ENCODE peak calls at places on chromosomes 7 and 10, in nine cellular contexts. A, Z, H, D, I, E, T, M and X are unnamed samples.

GRCh38 chr7:90677742-90678439 is 81.8 kb downstream of the CDK14 start:
- DNase-seq in A (no peak), Z (no peak), H (no peak), D (no peak), I (no peak), E (no peak), T (no peak), M (no peak), X (no peak)

GRCh38 chr10:69644658-69645295 is 14.7 kb downstream of the FAM241B start:
- DNase-seq in A (no peak), Z (no peak), H (peak), D (no peak), I (peak), E (no peak), T (peak), M (no peak), X (peak)

GRCh38 chr7:723541-723940 is 3.0 kb upstream of the DNAAF5 start:
- DNase-seq in A (no peak), Z (no peak), H (no peak), D (no peak), I (no peak), E (no peak), T (no peak), M (no peak), X (no peak)

GRCh38 chr10:131891196-131891928 is 9.4 kb upstream of the PPP2R2D start:
- DNase-seq in A (no peak), Z (peak), H (no peak), D (no peak), I (no peak), E (no peak), T (peak), M (no peak), X (no peak)

GRCh38 chr7:50125766-50126165 is 32.7 kb upstream of the ZPBP start:
- DNase-seq in A (no peak), Z (no peak), H (no peak), D (no peak), I (no peak), E (no peak), T (no peak), M (no peak), X (no peak)

GRCh38 chr7:135748770-135749169 is at the start of gene FAM180A:
- DNase-seq in A (no peak), Z (no peak), H (no peak), D (no peak), I (peak), E (no peak), T (no peak), M (no peak), X (no peak)

GRCh38 chr7:1762238-1762945 is 92.3 kb downstream of the ELFN1 start:
- DNase-seq in A (no peak), Z (no peak), H (no peak), D (no peak), I (no peak), E (no peak), T (no peak), M (no peak), X (no peak)

GRCh38 chr10:11551915-11552602 is 59.4 kb downstream of the USP6NL start:
- DNase-seq in A (no peak), Z (no peak), H (peak), D (no peak), I (no peak), E (no peak), T (no peak), M (peak), X (no peak)

GRCh38 chr7:121480566-121481335 is 84.6 kb upstream of the FAM3C start:
- DNase-seq in A (no peak), Z (no peak), H (no peak), D (no peak), I (no peak), E (no peak), T (no peak), M (no peak), X (no peak)

GRCh38 chr10:45000764-45001381 is at the start of gene ZNF22:
- DNase-seq in A (peak), Z (no peak), H (no peak), D (no peak), I (peak), E (no peak), T (peak), M (no peak), X (peak)

GRCh38 chr7:11831727-11832495 is at the start of gene THSD7A:
- DNase-seq in A (peak), Z (peak), H (no peak), D (no peak), I (peak), E (no peak), T (peak), M (no peak), X (peak)

GRCh38 chr7:49643321-49643720 is 130.1 kb upstream of the VWC2 start:
- DNase-seq in A (peak), Z (no peak), H (no peak), D (no peak), I (no peak), E (no peak), T (no peak), M (no peak), X (no peak)

GRCh38 chr7:26167293-26167934 is 15.4 kb downstream of the NFE2L3 start:
- DNase-seq in A (no peak), Z (no peak), H (no peak), D (no peak), I (no peak), E (no peak), T (no peak), M (no peak), X (no peak)

GRCh38 chr7:71429116-71429515 is 297.2 kb downstream of the GALNT17 start:
- DNase-seq in A (no peak), Z (no peak), H (no peak), D (no peak), I (no peak), E (no peak), T (no peak), M (no peak), X (no peak)

GRCh38 chr7:38686888-38687287 is 55.7 kb upstream of the AMPH start:
- DNase-seq in A (no peak), Z (no peak), H (no peak), D (no peak), I (no peak), E (no peak), T (no peak), M (no peak), X (no peak)

GRCh38 chr10:125024496-125025234 is 82.7 kb downstream of the ZRANB1 start:
- DNase-seq in A (no peak), Z (no peak), H (no peak), D (no peak), I (no peak), E (no peak), T (no peak), M (no peak), X (no peak)

GRCh38 chr7:134842062-134842461 is 62.6 kb downstream of the CALD1 start:
- DNase-seq in A (no peak), Z (no peak), H (no peak), D (no peak), I (no peak), E (no peak), T (no peak), M (no peak), X (no peak)

GRCh38 chr10:536371-536925 is 153.0 kb downstream of the DIP2C start:
- DNase-seq in A (no peak), Z (no peak), H (no peak), D (no peak), I (no peak), E (no peak), T (no peak), M (no peak), X (no peak)

GRCh38 chr7:131231381-131232220 is 96.1 kb upstream of the MKLN1 start:
- DNase-seq in A (no peak), Z (no peak), H (no peak), D (peak), I (peak), E (peak), T (peak), M (no peak), X (peak)

GRCh38 chr10:16909271-16909767 is 92.1 kb upstream of the RSU1 start:
- DNase-seq in A (no peak), Z (no peak), H (no peak), D (no peak), I (no peak), E (no peak), T (no peak), M (no peak), X (no peak)

GRCh38 chr10:29130190-29130673 is 158.6 kb upstream of the LYZL1 start:
- DNase-seq in A (no peak), Z (no peak), H (peak), D (no peak), I (no peak), E (no peak), T (no peak), M (no peak), X (no peak)

GRCh38 chr7:106068986-106069385 is 43.1 kb downstream of the SYPL1 start:
- DNase-seq in A (no peak), Z (no peak), H (no peak), D (no peak), I (no peak), E (no peak), T (no peak), M (no peak), X (no peak)

GRCh38 chr7:87505122-87505521 is 29.6 kb upstream of the ABCB4 start:
- DNase-seq in A (no peak), Z (no peak), H (no peak), D (no peak), I (no peak), E (no peak), T (no peak), M (no peak), X (no peak)

GRCh38 chr7:87510430-87510875 is 35.0 kb upstream of the ABCB4 start:
- DNase-seq in A (no peak), Z (no peak), H (no peak), D (no peak), I (no peak), E (no peak), T (no peak), M (no peak), X (no peak)

GRCh38 chr7:87506243-87507180 is 31.0 kb upstream of the ABCB4 start:
- DNase-seq in A (no peak), Z (no peak), H (peak), D (no peak), I (no peak), E (no peak), T (no peak), M (no peak), X (no peak)

GRCh38 chr7:87505557-87506242 is 30.2 kb upstream of the ABCB4 start:
- DNase-seq in A (no peak), Z (no peak), H (no peak), D (no peak), I (no peak), E (no peak), T (no peak), M (no peak), X (no peak)

GRCh38 chr7:87507446-87507845 is 32.0 kb upstream of the ABCB4 start:
- DNase-seq in A (no peak), Z (no peak), H (no peak), D (no peak), I (no peak), E (no peak), T (no peak), M (no peak), X (no peak)
- TF ChIP-seq CTCF in A (no peak), Z (peak), H (peak), D (no peak), I (no peak), E (no peak), T (no peak), M (peak), X (no peak)

DNA sequence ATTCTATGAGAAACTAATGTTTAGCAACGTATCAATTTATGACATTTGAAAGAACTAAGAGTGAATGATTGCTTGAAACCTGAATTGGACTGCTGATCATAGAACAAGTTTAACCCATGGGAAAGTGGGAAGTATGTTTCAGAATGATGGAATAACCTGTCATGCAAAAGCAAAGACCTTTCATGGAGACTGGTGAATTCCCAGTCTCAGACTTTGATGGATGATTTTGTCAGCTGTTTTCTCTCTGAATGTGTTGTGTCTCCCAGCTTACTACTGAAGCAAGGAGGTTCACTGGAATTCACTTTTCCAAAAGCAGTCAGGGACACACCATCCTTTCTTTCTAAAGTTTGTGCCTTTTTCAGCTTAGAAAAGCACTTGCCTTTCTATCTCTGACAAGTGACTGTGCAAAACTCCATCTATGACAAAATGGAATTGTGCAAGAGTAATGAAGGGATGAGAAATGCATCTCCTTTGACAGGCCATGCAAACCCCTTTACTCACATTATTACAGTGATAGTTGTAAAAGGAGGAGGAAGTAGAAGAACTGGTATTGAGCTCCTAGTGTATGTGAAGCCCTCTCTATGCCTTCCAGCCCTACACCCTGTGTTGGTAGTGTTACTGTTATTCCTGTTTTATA is 176.1 kb downstream of the PRKG1 start:
- DNase-seq in A (no peak), Z (no peak), H (no peak), D (no peak), I (no peak), E (no peak), T (no peak), M (no peak), X (no peak)
- TF ChIP-seq POLR2AphosphoS5 in A (no peak), Z (no peak), H (no peak), D (no peak), I (no peak), E (no peak), T (no peak), M (no peak), X (no peak)

GRCh38 chr7:47195641-47196040 is 386.3 kb downstream of the TNS3 start:
- DNase-seq in A (peak), Z (no peak), H (peak), D (no peak), I (no peak), E (no peak), T (no peak), M (no peak), X (no peak)
- TF ChIP-seq CTCF in A (no peak), Z (peak), H (peak), D (peak), I (no peak), E (no peak), T (no peak), M (peak), X (no peak)

DNA sequence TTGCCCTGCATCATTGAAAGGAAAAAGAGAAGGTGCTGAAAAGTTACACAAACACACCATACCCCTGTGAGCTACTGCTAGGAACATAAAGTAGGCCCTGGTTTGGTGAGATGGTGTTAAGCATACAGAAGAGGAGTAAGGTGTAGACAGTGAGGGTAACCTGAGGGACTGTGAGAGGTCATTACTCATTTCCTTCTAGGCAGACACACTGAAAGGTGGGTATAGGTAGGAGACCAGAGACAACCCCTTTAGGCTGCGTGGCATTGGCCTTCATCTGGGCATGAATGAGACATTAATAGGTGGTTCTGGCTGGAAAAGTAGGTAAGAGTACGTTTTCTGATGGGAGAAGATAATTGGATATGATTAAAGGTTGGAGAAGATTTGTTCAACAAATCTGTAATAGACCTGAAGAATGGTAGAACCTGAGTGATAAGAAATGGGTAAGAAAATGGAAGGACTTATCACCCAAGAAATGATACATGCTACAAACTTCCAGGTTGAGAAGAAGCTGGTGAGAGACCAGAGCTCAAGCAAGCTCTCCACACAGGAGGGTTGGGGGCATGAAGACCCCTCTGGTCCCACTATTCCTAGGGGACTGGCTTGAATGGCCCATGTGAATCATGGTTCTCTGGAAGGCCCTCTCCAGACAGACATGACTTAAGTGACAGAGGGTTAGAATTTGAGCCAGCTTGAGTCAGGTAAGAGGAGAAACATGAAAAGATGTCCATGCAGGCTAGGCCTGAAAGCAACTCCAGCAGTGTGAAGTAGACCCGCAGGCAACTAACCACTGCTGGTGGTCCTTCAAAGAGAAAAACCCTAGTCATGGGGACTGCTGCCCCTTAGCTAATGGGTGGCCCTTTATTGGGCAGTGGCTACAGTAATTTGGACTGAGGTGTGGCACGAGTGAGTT is 3.8 kb downstream of the COMTD1 start:
- DNase-seq in A (no peak), Z (no peak), H (no peak), D (no peak), I (no peak), E (no peak), T (no peak), M (no peak), X (no peak)
- TF ChIP-seq POLR2AphosphoS5 in A (no peak), Z (peak), H (peak), D (peak), I (no peak), E (peak), T (no peak), M (peak), X (no peak)

GRCh38 chr10:61978965-61979364 is 77.5 kb downstream of the ARID5B start:
- DNase-seq in A (no peak), Z (no peak), H (no peak), D (no peak), I (no peak), E (no peak), T (no peak), M (no peak), X (no peak)
- TF ChIP-seq CTCF in A (peak), Z (peak), H (peak), D (peak), I (no peak), E (no peak), T (no peak), M (peak), X (no peak)

DNA sequence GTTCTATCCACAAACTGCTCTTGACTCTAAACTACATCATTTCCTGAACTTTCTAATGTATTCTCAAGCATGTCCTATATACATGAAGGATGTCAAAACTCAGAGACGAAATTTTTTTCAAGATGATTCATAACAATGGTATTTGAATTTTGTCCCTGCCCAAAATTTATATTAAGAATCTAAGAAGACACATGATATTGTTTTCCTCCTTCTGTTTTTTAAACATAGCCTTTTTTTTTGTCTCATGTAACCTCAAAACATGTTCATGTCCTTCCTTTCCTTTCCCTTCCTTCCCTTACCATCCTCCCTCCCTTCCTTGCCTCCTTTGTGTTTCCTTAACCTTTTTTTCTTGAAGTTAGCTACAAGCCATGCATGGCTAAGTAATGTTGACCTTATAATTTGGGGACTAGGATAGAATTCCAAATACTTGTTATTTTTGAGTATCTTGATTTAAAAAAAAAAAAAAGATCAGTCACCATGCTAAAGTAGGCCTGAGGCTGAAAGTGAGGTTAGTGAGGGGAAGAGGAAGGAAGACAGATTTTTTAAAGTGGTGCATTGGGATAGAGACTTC is 163.0 kb downstream of the SUGCT start:
- DNase-seq in A (no peak), Z (no peak), H (no peak), D (no peak), I (no peak), E (no peak), T (no peak), M (no peak), X (no peak)
- TF ChIP-seq POLR2AphosphoS5 in A (no peak), Z (no peak), H (no peak), D (no peak), I (no peak), E (no peak), T (no peak), M (no peak), X (no peak)

DNA sequence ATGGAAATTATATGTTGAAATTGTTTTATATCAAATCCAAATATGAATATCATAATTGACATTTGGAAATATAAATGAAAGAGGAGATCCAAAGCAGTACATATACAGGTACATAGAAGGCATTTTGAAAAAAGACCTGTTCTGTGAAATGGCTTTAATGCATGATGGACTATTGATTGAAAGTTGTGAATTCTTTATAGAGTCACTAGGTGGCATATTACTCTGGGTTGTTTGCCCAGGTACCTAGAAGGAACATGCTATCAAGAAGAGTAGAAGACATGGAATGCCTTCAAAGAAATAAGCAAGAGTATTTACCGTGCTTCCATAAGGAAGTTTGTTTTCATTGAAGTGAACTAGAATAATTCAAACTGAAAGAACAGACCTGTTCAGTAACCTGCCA is 160.0 kb upstream of the ANK3 start:
- DNase-seq in A (no peak), Z (no peak), H (peak), D (no peak), I (no peak), E (no peak), T (no peak), M (no peak), X (no peak)
- TF ChIP-seq CTCF in A (no peak), Z (peak), H (peak), D (peak), I (peak), E (no peak), T (no peak), M (peak), X (no peak)

DNA sequence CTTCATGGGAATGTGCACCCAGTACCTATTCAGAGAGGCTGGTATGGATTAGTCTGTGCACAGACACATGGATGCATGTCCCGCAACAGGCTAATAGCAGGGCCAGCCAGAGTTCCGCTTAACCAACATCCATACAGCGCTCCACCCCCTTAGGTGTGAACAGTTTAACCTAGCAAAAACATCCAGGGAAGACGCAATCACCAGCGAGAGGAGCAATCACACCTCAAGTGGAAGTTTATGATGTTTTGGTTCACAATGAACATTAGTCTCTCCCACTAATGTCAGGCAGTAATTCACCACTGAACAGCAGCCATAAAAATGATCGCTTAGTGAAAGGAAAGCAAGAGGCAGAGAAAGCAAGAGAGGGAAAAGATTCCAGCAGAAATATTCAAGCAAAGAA is 91.1 kb downstream of the PLXNA4 start:
- DNase-seq in A (no peak), Z (no peak), H (no peak), D (no peak), I (peak), E (no peak), T (no peak), M (no peak), X (no peak)
- TF ChIP-seq POLR2AphosphoS5 in A (no peak), Z (no peak), H (no peak), D (no peak), I (no peak), E (no peak), T (no peak), M (no peak), X (no peak)

GRCh38 chr7:33109758-33110238 is 594 bp upstream of the RP9 start:
- DNase-seq in A (no peak), Z (no peak), H (no peak), D (no peak), I (no peak), E (no peak), T (no peak), M (no peak), X (no peak)
- TF ChIP-seq CTCF in A (no peak), Z (no peak), H (no peak), D (no peak), I (no peak), E (no peak), T (no peak), M (no peak), X (no peak)